ENCODE peak calls at places on chromosomes 5 and 9, in six cellular contexts. W, X, O, E, A and I are unnamed samples.

GRCh38 chr9:95880011-95880690 is 4.7 kb downstream of the ERCC6L2 start:
- DNase-seq in E (no peak), W (no peak), O (no peak), A (no peak), X (no peak), I (peak; percentile 63)

GRCh38 chr5:137072376-137073174 is 426.6 kb downstream of the SPOCK1 start:
- DNase-seq in E (no peak), W (no peak), A (no peak), X (no peak), O (no peak), I (peak; percentile 22)

GRCh38 chr9:134659688-134660131 is 18.1 kb downstream of the COL5A1 start:
- DNase-seq in A (no peak), X (no peak), W (no peak), O (no peak), E (no peak), I (no peak)

GRCh38 chr5:108079754-108080153 is 302.1 kb downstream of the FBXL17 start:
- DNase-seq in W (no peak), A (no peak), X (no peak), O (no peak), E (no peak), I (no peak)

GRCh38 chr9:83327750-83328622 is 210.2 kb downstream of the FRMD3 start:
- DNase-seq in O (no peak), E (no peak), X (no peak), W (no peak), A (no peak), I (no peak)

GRCh38 chr5:179762781-179763176 is 30.2 kb downstream of the MAML1 start:
- DNase-seq in O (no peak), W (no peak), A (no peak), X (no peak), E (no peak), I (peak; percentile 51)

GRCh38 chr5:64619609-64620008 is 70.7 kb upstream of the SHISAL2B start:
- DNase-seq in X (no peak), E (no peak), W (no peak), O (no peak), A (no peak), I (no peak)

GRCh38 chr9:2857564-2858198 is 13.8 kb upstream of the PUM3 start:
- DNase-seq in X (peak; percentile 46), E (peak; percentile 89), O (peak; percentile 14), W (peak; percentile 13), A (peak; percentile 66), I (peak; percentile 41)

GRCh38 chr9:38278931-38279532 is 113.5 kb upstream of the ALDH1B1 start:
- DNase-seq in A (no peak), O (no peak), E (no peak), W (no peak), X (no peak), I (no peak)

GRCh38 chr9:112863214-112863613 is 27.5 kb downstream of the SLC46A2 start:
- DNase-seq in A (no peak), W (no peak), O (no peak), E (no peak), X (no peak), I (no peak)

GRCh38 chr5:96663608-96664007 is 1.4 kb downstream of the CAST start:
- DNase-seq in W (no peak), A (no peak), E (no peak), O (no peak), X (no peak), I (no peak)